ENCODE peak calls at places on chromosomes 3 and 15, in four cellular contexts. H, Y, U and C are unnamed samples.

GRCh38 chr3:178182337-178182761 is 353.9 kb upstream of the KCNMB2 start:
- DNase-seq in H (no peak), Y (no peak), U (no peak), C (no peak)

GRCh38 chr3:147410518-147411234 is 1.5 kb downstream of the ZIC1 start:
- DNase-seq in H (peak; percentile 44), Y (no peak), U (no peak), C (no peak)

GRCh38 chr15:87874896-87875661 is 381.5 kb downstream of the NTRK3 start:
- DNase-seq in H (peak; percentile 13), Y (no peak), U (no peak), C (no peak)

GRCh38 chr15:67785431-67785830 is 39.9 kb upstream of the SKOR1 start:
- DNase-seq in H (no peak), Y (no peak), U (no peak), C (no peak)

GRCh38 chr3:18425641-18426403 is 683 bp upstream of the SATB1 start:
- DNase-seq in H (peak; percentile 74), Y (no peak), U (no peak), C (no peak)

GRCh38 chr3:24235121-24235520 is 259.5 kb downstream of the THRB start:
- DNase-seq in H (no peak), Y (no peak), U (peak; percentile 23), C (no peak)

GRCh38 chr3:22608093-22608492 is 595.0 kb upstream of the UBE2E2 start:
- DNase-seq in H (no peak), Y (no peak), U (no peak), C (no peak)

GRCh38 chr15:35458176-35458856 is 87.6 kb downstream of the DPH6 start:
- DNase-seq in H (no peak), Y (no peak), U (no peak), C (no peak)

GRCh38 chr3:50570508-50571279 is 1.4 kb downstream of the HEMK1 start:
- DNase-seq in H (no peak), Y (no peak), U (no peak), C (no peak)

GRCh38 chr3:126711361-126711760 is 7.3 kb downstream of the CHCHD6 start:
- DNase-seq in H (no peak), Y (no peak), U (no peak), C (no peak)

GRCh38 chr3:109819786-109820185 is 482.4 kb upstream of the DPPA4 start:
- DNase-seq in H (no peak), Y (no peak), U (no peak), C (no peak)

GRCh38 chr15:60469893-60470641 is 8.9 kb downstream of the ICE2 start:
- DNase-seq in H (no peak), Y (no peak), U (peak; percentile 21), C (no peak)

GRCh38 chr3:149494022-149494758 is 19.7 kb downstream of the TM4SF4 start:
- DNase-seq in H (peak; percentile 82), Y (no peak), U (peak; percentile 64), C (peak; percentile 63)

GRCh38 chr15:81575436-81576123 is 201.6 kb upstream of the TMC3 start:
- DNase-seq in H (no peak), Y (no peak), U (no peak), C (peak; percentile 46)

GRCh38 chr3:169600732-169601131 is 62.8 kb downstream of the MECOM start:
- DNase-seq in H (no peak), Y (no peak), U (no peak), C (no peak)

GRCh38 chr3:42830437-42831320 is 21.4 kb downstream of the ACKR2 start:
- DNase-seq in H (peak; percentile 17), Y (no peak), U (peak; percentile 78), C (peak; percentile 81)

GRCh38 chr3:162765524-162765923 is 1268.9 kb downstream of the OTOL1 start:
- DNase-seq in H (no peak), Y (no peak), U (no peak), C (no peak)

GRCh38 chr15:48940508-48940907 is 23.2 kb downstream of the SHC4 start:
- DNase-seq in H (no peak), Y (peak; percentile 81), U (no peak), C (peak; percentile 33)

GRCh38 chr15:99977945-99978344 is 244.7 kb upstream of the LYSMD4 start:
- DNase-seq in H (no peak), Y (no peak), U (no peak), C (no peak)

GRCh38 chr3:120773932-120774331 is 31.4 kb downstream of the GTF2E1 start:
- DNase-seq in H (no peak), Y (no peak), U (no peak), C (peak; percentile 14)

GRCh38 chr15:26628879-26629529 is 143.9 kb downstream of the GABRB3 start:
- DNase-seq in H (peak; percentile 91), Y (no peak), U (no peak), C (peak; percentile 85)
- TF ChIP-seq CREM in H (no peak), Y (no peak), U (no peak), C (peak; percentile 34)

DNA sequence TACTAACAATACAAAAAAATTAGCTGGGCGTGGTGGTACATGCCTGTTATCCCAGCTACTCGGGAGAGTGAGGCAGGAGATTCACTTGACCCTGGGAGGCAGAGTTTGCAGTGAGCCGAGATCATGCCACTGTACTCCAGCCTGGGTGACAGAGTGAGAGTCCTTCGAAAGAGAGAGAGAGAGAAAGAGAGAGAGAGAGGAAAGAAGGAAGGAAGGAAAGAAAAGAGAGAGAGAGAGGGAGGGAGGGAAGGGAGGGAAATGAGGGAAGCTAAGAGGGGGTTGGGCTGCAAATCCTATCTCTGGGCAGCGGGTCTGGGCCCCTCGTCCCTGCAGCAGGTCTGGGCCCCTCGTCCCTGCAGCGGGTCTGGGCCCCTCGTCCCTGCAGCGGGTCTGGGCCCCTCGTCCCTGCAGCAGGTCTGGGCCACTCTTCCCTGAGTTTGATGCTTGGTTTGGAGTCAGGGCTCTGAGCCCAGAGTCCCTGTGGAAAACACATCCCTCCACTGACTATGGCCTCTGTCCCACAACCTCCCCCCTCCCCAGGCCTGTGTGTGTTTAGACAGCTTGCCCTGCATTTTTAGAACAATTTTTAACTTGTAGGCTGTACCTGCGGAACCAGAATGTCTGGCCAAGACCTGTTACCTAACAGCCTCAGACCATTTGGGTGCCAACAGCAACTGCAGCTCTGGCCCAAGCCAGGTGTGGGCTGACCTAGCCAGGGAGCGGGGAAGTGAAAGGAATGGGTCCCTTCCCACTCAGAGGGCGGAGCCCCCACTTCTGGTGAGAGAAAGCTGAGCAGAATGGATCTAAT is 60.2 kb upstream of the TFRC start:
- DNase-seq in H (no peak), Y (no peak), U (no peak), C (peak; percentile 35)
- TF ChIP-seq CREM in H (no peak), Y (no peak), U (no peak), C (peak; percentile 1)

DNA sequence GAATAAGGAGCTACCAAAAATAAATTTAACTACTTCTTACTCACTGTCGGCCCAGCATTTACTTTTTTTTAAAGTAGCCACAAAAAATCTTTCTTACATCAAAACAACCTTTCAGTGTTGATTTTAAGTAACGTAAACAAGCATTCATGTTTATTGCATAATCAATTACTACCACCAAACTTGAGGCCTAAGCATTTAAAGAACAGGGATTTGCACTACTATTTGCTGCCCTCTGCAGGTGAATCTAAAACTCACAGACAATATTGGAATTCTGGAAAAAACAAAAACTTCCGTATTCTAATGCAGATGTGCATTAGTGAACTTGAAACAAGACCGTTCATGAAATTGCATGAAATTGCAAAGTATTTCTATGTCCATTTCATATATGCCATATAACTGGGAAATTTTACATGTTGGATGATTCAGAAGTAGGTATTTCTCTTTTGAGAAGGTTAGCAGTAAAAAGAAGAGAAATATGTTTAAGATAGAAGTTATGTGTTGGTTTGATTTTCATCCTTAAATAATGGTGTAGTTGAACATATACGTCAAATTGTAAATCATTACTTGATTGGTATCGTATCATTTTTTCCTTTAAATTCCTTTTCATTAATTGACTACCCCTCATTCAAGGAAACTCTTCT is 55.6 kb downstream of the CGGBP1 start:
- DNase-seq in H (no peak), Y (no peak), U (peak; percentile 32), C (peak; percentile 11)
- TF ChIP-seq CREM in H (no peak), Y (no peak), U (no peak), C (no peak)

DNA sequence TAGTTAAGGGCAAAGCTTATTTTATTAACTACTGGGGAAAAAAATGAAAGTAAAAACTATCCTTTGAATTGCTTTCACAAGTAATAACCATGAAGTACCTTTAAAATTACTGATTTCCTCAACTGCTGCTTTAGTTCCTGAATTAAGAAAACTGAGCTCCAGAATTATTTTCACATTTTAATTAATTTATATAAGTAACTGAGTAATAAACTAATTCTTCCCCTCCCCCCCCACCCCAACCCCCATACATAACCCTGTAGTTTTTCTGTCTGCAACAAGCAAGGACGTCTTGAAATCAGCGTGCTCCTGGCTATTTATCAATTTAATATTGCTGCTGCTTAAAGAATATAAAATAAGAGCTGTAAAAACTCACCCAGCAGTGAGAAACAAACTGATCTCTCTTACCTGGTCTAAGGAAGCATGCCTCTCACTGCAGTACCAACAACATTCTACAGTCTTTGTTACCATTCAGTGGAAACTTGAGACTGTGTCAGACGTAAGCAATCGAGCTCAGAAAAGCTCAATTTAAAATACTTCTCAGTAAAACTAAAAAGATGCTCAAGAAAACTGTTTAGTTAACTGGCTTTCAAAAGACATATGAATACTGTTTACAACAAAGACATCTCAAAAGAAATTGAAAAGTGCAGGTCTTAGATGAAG is 121.0 kb downstream of the TFDP2 start:
- DNase-seq in H (no peak), Y (peak; percentile 71), U (no peak), C (peak; percentile 90)
- TF ChIP-seq CREM in H (no peak), Y (no peak), U (no peak), C (no peak)